ENCODE peak calls at places on chromosomes 5 and 9, in six cellular contexts. J, E, P, Z, L and O are unnamed samples.

GRCh38 chr5:1196562-1196961 is 4.8 kb upstream of the SLC6A19 start:
- DNase-seq in E (no peak), J (no peak), L (no peak), Z (no peak), P (no peak), O (no peak)

GRCh38 chr9:77647659-77648457 is at the start of gene GNA14:
- DNase-seq in Z (no peak), E (no peak), J (peak; percentile 27), P (no peak), L (no peak), O (no peak)

GRCh38 chr5:103525366-103525765 is 37.2 kb downstream of the NUDT12 start:
- DNase-seq in J (no peak), Z (no peak), E (no peak), P (no peak), L (no peak), O (no peak)

GRCh38 chr9:121748080-121748479 is 96.6 kb downstream of the DAB2IP start:
- DNase-seq in E (no peak), P (no peak), Z (no peak), J (peak; percentile 18), L (no peak), O (no peak)

GRCh38 chr9:126036881-126037291 is 289.7 kb downstream of the PBX3 start:
- DNase-seq in P (no peak), J (no peak), Z (no peak), L (no peak), E (no peak), O (no peak)

GRCh38 chr5:124948062-124948753 is 201.8 kb upstream of the ZNF608 start:
- DNase-seq in E (peak; percentile 19), L (no peak), Z (no peak), P (peak; percentile 38), J (no peak), O (peak; percentile 39)

GRCh38 chr5:79200573-79201183 is 35.3 kb upstream of the JMY start:
- DNase-seq in J (no peak), L (peak; percentile 55), Z (no peak), E (no peak), P (no peak), O (peak; percentile 41)

GRCh38 chr9:135030711-135031245 is 56.7 kb upstream of the OLFM1 start:
- DNase-seq in L (no peak), J (no peak), Z (no peak), P (no peak), E (no peak), O (peak; percentile 70)

GRCh38 chr5:132203464-132203818 is 24.2 kb downstream of the P4HA2 start:
- DNase-seq in E (no peak), J (peak; percentile 18), P (no peak), Z (no peak), L (no peak), O (no peak)

GRCh38 chr9:35790385-35791291 is 753 bp upstream of the NPR2 start:
- DNase-seq in E (peak; percentile 81), Z (peak; percentile 31), J (peak; percentile 83), L (peak; percentile 76), P (peak; percentile 72), O (peak; percentile 56)

GRCh38 chr9:98066235-98066634 is 9.7 kb downstream of the NANS start:
- DNase-seq in P (no peak), E (no peak), J (no peak), L (no peak), Z (no peak), O (no peak)

GRCh38 chr9:14373726-14374125 is 59.8 kb upstream of the NFIB start:
- DNase-seq in Z (no peak), P (no peak), E (no peak), L (no peak), J (no peak), O (no peak)

GRCh38 chr9:115524467-115525059 is 406.6 kb upstream of the TNC start:
- DNase-seq in J (peak; percentile 79), P (peak; percentile 70), Z (no peak), L (peak; percentile 70), E (peak; percentile 49), O (peak; percentile 28)

GRCh38 chr9:122206118-122207046 is 22.4 kb downstream of the LHX6 start:
- DNase-seq in J (peak; percentile 76), L (no peak), E (no peak), P (peak; percentile 73), Z (no peak), O (no peak)

GRCh38 chr5:126605525-126605924 is 4.8 kb downstream of the PHAX start:
- DNase-seq in J (no peak), P (no peak), E (no peak), Z (no peak), L (no peak), O (no peak)

GRCh38 chr5:62690421-62690820 is 111.8 kb downstream of the LRRC70 start:
- DNase-seq in Z (no peak), J (no peak), P (no peak), E (no peak), L (no peak), O (peak; percentile 72)